ENCODE peak calls at places on chromosomes 6 and 20, in six cellular contexts. P, D, Q, O, R and U are unnamed samples.

GRCh38 chr6:155524249-155524651 is 68.6 kb upstream of the NOX3 start:
- DNase-seq in P (no peak), D (no peak), Q (no peak), O (no peak), R (no peak), U (no peak)

GRCh38 chr6:27757307-27757706 is 154.9 kb downstream of the OR2B2 start:
- DNase-seq in P (no peak), D (peak; percentile 42), Q (no peak), O (no peak), R (no peak), U (no peak)

GRCh38 chr6:144055121-144055931 is 40.0 kb downstream of the SF3B5 start:
- DNase-seq in P (no peak), D (no peak), Q (no peak), O (no peak), R (no peak), U (no peak)

GRCh38 chr6:119436583-119436982 is 87.0 kb upstream of the MAN1A1 start:
- DNase-seq in P (no peak), D (peak; percentile 63), Q (no peak), O (no peak), R (no peak), U (no peak)

GRCh38 chr20:22819784-22820183 is 215.3 kb upstream of the SSTR4 start:
- DNase-seq in P (no peak), D (no peak), Q (no peak), O (no peak), R (no peak), U (no peak)

GRCh38 chr6:129135421-129135820 is 252.5 kb downstream of the LAMA2 start:
- DNase-seq in P (no peak), D (no peak), Q (no peak), O (no peak), R (no peak), U (no peak)

GRCh38 chr6:28875348-28875747 is 48.4 kb downstream of the TRIM27 start:
- DNase-seq in P (no peak), D (no peak), Q (no peak), O (no peak), R (no peak), U (no peak)

GRCh38 chr20:11173936-11174335 is 500.1 kb upstream of the JAG1 start:
- DNase-seq in P (no peak), D (no peak), Q (no peak), O (no peak), R (no peak), U (no peak)

GRCh38 chr20:44398303-44398702 is 42.8 kb downstream of the HNF4A start:
- DNase-seq in P (no peak), D (no peak), Q (no peak), O (no peak), R (no peak), U (no peak)

GRCh38 chr20:57622579-57623381 is 2.6 kb upstream of the ZBP1 start:
- DNase-seq in P (peak; percentile 45), D (peak; percentile 40), Q (peak; percentile 41), O (peak; percentile 38), R (no peak), U (peak; percentile 57)

GRCh38 chr6:32979720-32980487 is 11.5 kb downstream of the BRD2 start:
- DNase-seq in P (no peak), D (no peak), Q (no peak), O (no peak), R (no peak), U (no peak)

GRCh38 chr6:98657764-98658163 is 176.6 kb upstream of the POU3F2 start:
- DNase-seq in P (no peak), D (peak; percentile 3), Q (peak; percentile 18), O (no peak), R (no peak), U (no peak)

GRCh38 chr6:3770023-3770422 is 18.5 kb upstream of the PXDC1 start:
- DNase-seq in P (no peak), D (no peak), Q (no peak), O (no peak), R (no peak), U (no peak)

GRCh38 chr20:45374101-45374467 is 4.0 kb downstream of the TP53TG5 start:
- DNase-seq in P (no peak), D (no peak), Q (no peak), O (no peak), R (no peak), U (no peak)

DNA sequence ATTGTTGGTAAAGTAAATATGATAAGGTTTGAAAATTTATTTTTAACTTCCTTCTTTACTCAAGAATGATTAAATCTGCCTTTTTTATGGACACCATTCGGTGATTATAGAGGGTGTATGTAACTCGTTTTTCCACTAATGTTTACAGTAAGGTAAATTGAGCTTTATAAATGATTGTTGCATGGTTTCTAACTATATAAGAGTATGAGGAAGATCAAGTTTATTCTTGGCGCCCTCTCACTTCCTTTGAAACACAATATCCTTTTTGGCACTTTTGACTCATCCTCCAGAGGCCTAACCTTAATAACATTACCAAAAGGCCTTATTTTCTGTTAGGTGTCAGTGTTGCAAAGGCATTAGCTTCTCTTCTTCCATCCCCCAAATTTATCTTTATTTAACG is 41.8 kb upstream of the MTRF1L start:
- DNase-seq in P (no peak), D (no peak), Q (no peak), O (no peak), R (no peak), U (no peak)
- TF ChIP-seq ZNF274 in P (no peak), D (no peak), Q (no peak), O (no peak), R (no peak), U (no peak)

GRCh38 chr20:63274381-63275228 is 2.0 kb downstream of the ARFGAP1 start:
- DNase-seq in P (no peak), D (peak; percentile 41), Q (no peak), O (no peak), R (no peak), U (no peak)
- H3K4me3 ChIP-seq in P (peak overlapping the region; percentile 99), D (peak overlapping the region; percentile 88), Q (peak overlapping the region; percentile 41), O (no peak overlapping the region), R (peak overlapping the region; percentile 45), U (no peak overlapping the region)

GRCh38 chr20:62501801-62502495 is 26.2 kb upstream of the GATA5 start:
- DNase-seq in P (no peak), D (no peak), Q (no peak), O (no peak), R (peak; percentile 72), U (no peak)
- TF ChIP-seq YY1 in P (no peak), D (no peak), Q (no peak), O (no peak), R (peak; percentile 92), U (no peak)

GRCh38 chr6:165557674-165558073 is 105.4 kb downstream of the PDE10A start:
- DNase-seq in P (no peak), D (no peak), Q (no peak), O (no peak), R (no peak), U (no peak)
- TF ChIP-seq ZNF274 in P (no peak), D (no peak), Q (no peak), O (no peak), R (no peak), U (no peak)

DNA sequence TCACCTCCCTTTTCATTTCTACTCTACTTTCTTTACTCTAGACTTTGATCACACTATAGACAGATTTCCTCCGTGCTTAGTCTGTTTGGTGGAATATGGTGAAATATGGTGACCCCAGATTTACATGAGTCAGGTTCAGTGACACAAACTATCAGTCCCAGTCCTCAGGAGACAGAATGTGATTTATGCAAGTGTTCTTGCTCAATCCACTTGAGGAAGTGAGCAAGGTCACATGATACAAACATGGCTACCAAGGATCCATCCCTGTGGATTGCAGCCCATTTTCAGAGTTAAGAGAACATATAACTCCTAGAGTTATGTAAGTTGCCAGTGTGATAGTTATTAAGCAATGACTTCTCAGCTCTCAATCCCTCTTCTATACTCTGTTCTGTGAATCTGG is 23.7 kb upstream of the TSHZ2 start:
- DNase-seq in P (no peak), D (no peak), Q (no peak), O (no peak), R (no peak), U (no peak)
- H3K4me3 ChIP-seq in P (no peak overlapping the region), D (no peak overlapping the region), Q (no peak overlapping the region), O (no peak overlapping the region), R (no peak overlapping the region), U (no peak overlapping the region)